ENCODE peak calls at places on chromosomes 16 and 17, in nine cellular contexts. One of them, this sample, is unnamed.

GRCh38 chr16:84144301-84144858 is 597 bp downstream of the HSDL1 start:
- DNase-seq in GM06990: peak; percentile 50
- DNase-seq in colonic mucosa: peak; percentile 45
- DNase-seq in keratinocyte: no peak
- DNase-seq in A549: peak; percentile 31
- DNase-seq in fibroblast of villous mesenchyme: peak; percentile 17
- DNase-seq in heart left ventricle: peak; percentile 26
- DNase-seq in PC-9: no peak
- DNase-seq in lung: peak; percentile 35
- DNase-seq in this sample: peak; percentile 62

GRCh38 chr17:12756786-12757185 is 32.5 kb upstream of the ARHGAP44 start:
- DNase-seq in GM06990: no peak
- DNase-seq in colonic mucosa: no peak
- DNase-seq in keratinocyte: no peak
- DNase-seq in A549: no peak
- DNase-seq in fibroblast of villous mesenchyme: peak; percentile 77
- DNase-seq in heart left ventricle: no peak
- DNase-seq in PC-9: no peak
- DNase-seq in lung: no peak
- DNase-seq in this sample: no peak

GRCh38 chr17:61403846-61404701 is 4.4 kb downstream of the TBX2 start:
- DNase-seq in GM06990: no peak
- DNase-seq in colonic mucosa: no peak
- DNase-seq in keratinocyte: no peak
- DNase-seq in A549: no peak
- DNase-seq in fibroblast of villous mesenchyme: peak; percentile 64
- DNase-seq in heart left ventricle: no peak
- DNase-seq in PC-9: no peak
- DNase-seq in lung: no peak
- DNase-seq in this sample: peak; percentile 24

GRCh38 chr16:70778901-70779309 is 22.1 kb downstream of the VAC14 start:
- DNase-seq in GM06990: no peak
- DNase-seq in colonic mucosa: peak; percentile 48
- DNase-seq in keratinocyte: peak; percentile 73
- DNase-seq in A549: peak; percentile 88
- DNase-seq in fibroblast of villous mesenchyme: peak; percentile 93
- DNase-seq in heart left ventricle: peak; percentile 57
- DNase-seq in PC-9: peak; percentile 45
- DNase-seq in lung: peak; percentile 40
- DNase-seq in this sample: peak; percentile 43

GRCh38 chr17:385195-385835 is 32.7 kb upstream of the RPH3AL start:
- DNase-seq in GM06990: no peak
- DNase-seq in colonic mucosa: peak; percentile 30
- DNase-seq in keratinocyte: no peak
- DNase-seq in A549: peak; percentile 53
- DNase-seq in fibroblast of villous mesenchyme: no peak
- DNase-seq in heart left ventricle: peak; percentile 75
- DNase-seq in PC-9: no peak
- DNase-seq in lung: peak; percentile 60
- DNase-seq in this sample: peak; percentile 66

GRCh38 chr16:549544-550263 is 10.5 kb upstream of the PRR35 start:
- DNase-seq in GM06990: no peak
- DNase-seq in colonic mucosa: no peak
- DNase-seq in keratinocyte: no peak
- DNase-seq in A549: no peak
- DNase-seq in fibroblast of villous mesenchyme: no peak
- DNase-seq in heart left ventricle: no peak
- DNase-seq in PC-9: no peak
- DNase-seq in lung: no peak
- DNase-seq in this sample: no peak

GRCh38 chr17:38914741-38915638 is 10.4 kb upstream of the LASP1NB start:
- DNase-seq in GM06990: no peak
- DNase-seq in colonic mucosa: peak; percentile 73
- DNase-seq in keratinocyte: no peak
- DNase-seq in A549: no peak
- DNase-seq in fibroblast of villous mesenchyme: no peak
- DNase-seq in heart left ventricle: no peak
- DNase-seq in PC-9: no peak
- DNase-seq in lung: no peak
- DNase-seq in this sample: peak; percentile 45

GRCh38 chr17:7862692-7863437 is 5.1 kb downstream of the CYB5D1 start:
- DNase-seq in GM06990: no peak
- DNase-seq in colonic mucosa: peak; percentile 69
- DNase-seq in keratinocyte: no peak
- DNase-seq in A549: peak; percentile 65
- DNase-seq in fibroblast of villous mesenchyme: peak; percentile 58
- DNase-seq in heart left ventricle: peak; percentile 49
- DNase-seq in PC-9: no peak
- DNase-seq in lung: no peak
- DNase-seq in this sample: no peak

GRCh38 chr17:7842950-7843535 is 9.0 kb downstream of the KDM6B start:
- DNase-seq in GM06990: no peak
- DNase-seq in colonic mucosa: peak; percentile 76
- DNase-seq in keratinocyte: peak; percentile 79
- DNase-seq in A549: peak; percentile 52
- DNase-seq in fibroblast of villous mesenchyme: peak; percentile 94
- DNase-seq in heart left ventricle: peak; percentile 86
- DNase-seq in PC-9: peak; percentile 68
- DNase-seq in lung: peak; percentile 87
- DNase-seq in this sample: peak; percentile 68

DNA sequence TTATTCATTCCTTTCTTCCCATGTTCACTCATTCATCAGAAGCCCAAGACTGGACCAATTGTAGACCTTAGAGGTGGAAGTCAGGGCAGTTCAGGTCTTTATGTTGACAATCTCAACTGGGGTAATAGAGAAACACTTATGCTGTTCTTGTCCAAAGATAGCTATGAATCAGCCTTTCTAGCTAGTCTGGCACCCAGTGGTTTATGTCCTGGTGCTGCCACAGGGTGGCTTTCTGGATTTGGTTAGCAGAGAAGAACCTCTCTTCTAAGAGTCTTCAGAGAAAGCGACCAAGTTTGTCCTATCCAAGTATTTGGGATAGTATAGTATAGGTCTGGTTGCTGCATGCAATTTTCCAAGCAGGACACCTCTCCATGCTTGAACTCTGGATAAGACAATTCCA is 83.3 kb downstream of the NOG start:
- DNase-seq in GM06990: no peak
- DNase-seq in colonic mucosa: no peak
- DNase-seq in keratinocyte: no peak
- DNase-seq in A549: no peak
- DNase-seq in fibroblast of villous mesenchyme: no peak
- DNase-seq in heart left ventricle: no peak
- DNase-seq in PC-9: no peak
- DNase-seq in lung: no peak
- DNase-seq in this sample: no peak
- TF ChIP-seq CTCF in GM06990: no peak
- TF ChIP-seq CTCF in colonic mucosa: no peak
- TF ChIP-seq CTCF in keratinocyte: peak; percentile 12
- TF ChIP-seq CTCF in A549: peak; percentile 7
- TF ChIP-seq CTCF in fibroblast of villous mesenchyme: no peak
- TF ChIP-seq CTCF in heart left ventricle: no peak
- TF ChIP-seq CTCF in PC-9: peak; percentile 34
- TF ChIP-seq CTCF in lung: no peak
- TF ChIP-seq CTCF in this sample: no peak

GRCh38 chr17:42380935-42381334 is 7.3 kb downstream of the STAT3 start:
- DNase-seq in GM06990: no peak
- DNase-seq in colonic mucosa: no peak
- DNase-seq in keratinocyte: no peak
- DNase-seq in A549: no peak
- DNase-seq in fibroblast of villous mesenchyme: no peak
- DNase-seq in heart left ventricle: no peak
- DNase-seq in PC-9: no peak
- DNase-seq in lung: no peak
- DNase-seq in this sample: no peak

GRCh38 chr17:42373896-42374295 is 14.3 kb downstream of the STAT3 start:
- DNase-seq in GM06990: no peak
- DNase-seq in colonic mucosa: no peak
- DNase-seq in keratinocyte: no peak
- DNase-seq in A549: no peak
- DNase-seq in fibroblast of villous mesenchyme: no peak
- DNase-seq in heart left ventricle: no peak
- DNase-seq in PC-9: no peak
- DNase-seq in lung: no peak
- DNase-seq in this sample: no peak

GRCh38 chr17:42381898-42382297 is 6.3 kb downstream of the STAT3 start:
- DNase-seq in GM06990: no peak
- DNase-seq in colonic mucosa: no peak
- DNase-seq in keratinocyte: no peak
- DNase-seq in A549: no peak
- DNase-seq in fibroblast of villous mesenchyme: no peak
- DNase-seq in heart left ventricle: no peak
- DNase-seq in PC-9: no peak
- DNase-seq in lung: no peak
- DNase-seq in this sample: no peak

DNA sequence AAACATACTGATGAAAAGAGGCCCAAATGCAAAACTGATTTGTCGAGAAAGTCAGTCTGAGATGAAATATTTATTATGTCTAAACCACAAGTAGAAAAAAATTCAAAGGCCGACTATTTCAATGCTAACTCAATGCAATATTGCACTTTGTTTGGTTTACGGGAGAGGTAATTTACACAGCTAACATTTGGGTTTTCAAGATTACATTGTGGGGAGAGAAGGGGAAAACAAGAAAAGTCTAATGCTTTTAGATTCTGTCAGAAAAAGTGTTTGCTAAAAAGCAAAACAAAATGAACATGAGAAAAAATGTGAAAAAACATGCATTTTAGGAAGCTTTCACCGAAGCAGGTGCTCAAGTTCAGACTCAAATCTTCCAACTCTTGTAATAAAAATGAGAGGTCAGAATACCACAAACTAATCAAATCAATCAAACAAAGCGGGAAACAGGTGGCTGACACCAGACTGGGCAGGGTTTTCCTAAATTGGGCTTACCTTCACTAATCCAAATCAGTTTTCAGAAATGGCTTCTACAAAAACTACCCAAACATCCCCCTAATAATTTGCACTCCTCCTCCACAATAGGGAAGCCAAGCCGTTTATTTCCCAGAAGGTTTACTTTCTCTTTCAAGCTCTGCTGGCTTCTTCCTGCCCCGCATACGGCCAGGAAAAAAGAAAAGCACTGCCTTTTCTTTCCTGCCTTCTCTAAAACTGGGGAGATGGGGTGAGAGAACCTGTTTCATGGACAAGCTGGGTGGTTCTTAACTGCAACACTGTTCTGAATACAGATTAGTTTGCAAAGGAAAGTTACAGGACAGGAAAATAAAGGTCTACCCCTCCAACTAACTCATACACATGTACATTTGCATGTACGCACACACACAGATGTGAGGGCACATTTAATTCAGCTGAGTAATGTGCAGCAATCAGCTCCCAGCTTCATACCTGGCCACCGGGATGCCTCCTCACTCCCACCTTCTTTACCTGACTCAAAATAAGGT is 9.3 kb downstream of the STAT3 start:
- DNase-seq in GM06990: peak; percentile 30
- DNase-seq in colonic mucosa: no peak
- DNase-seq in keratinocyte: no peak
- DNase-seq in A549: no peak
- DNase-seq in fibroblast of villous mesenchyme: peak; percentile 68
- DNase-seq in heart left ventricle: no peak
- DNase-seq in PC-9: no peak
- DNase-seq in lung: no peak
- DNase-seq in this sample: peak; percentile 38
- H3K4me3 ChIP-seq in GM06990: peak overlapping the region; percentile 47
- H3K4me3 ChIP-seq in colonic mucosa: peak overlapping the region; percentile 10
- H3K4me3 ChIP-seq in keratinocyte: peak overlapping the region; percentile 58
- H3K4me3 ChIP-seq in A549: peak overlapping the region; percentile 24
- H3K4me3 ChIP-seq in fibroblast of villous mesenchyme: peak overlapping the region; percentile 44
- H3K4me3 ChIP-seq in heart left ventricle: peak overlapping the region; percentile 38
- H3K4me3 ChIP-seq in PC-9: no peak overlapping the region
- H3K4me3 ChIP-seq in lung: no peak overlapping the region
- H3K4me3 ChIP-seq in this sample: no peak overlapping the region

DNA sequence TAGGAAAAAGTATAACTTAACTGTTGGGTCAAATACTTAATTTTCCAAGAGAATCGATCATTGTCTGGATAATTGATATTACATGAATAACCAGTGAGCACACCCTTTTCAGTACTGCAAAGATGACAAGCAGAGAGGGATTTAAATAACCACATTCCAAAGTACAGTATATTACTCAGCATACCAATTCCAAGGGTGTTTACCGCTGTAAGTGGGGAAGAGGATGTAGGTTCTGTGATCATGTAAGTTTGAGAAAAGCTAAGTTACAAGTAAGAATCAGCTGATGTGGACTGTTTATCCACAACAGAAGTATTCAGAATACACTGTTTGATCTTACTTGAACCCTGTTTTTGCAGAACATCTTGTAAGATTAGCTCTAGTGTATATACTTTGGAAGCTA is 6.1 kb downstream of the GDE1 start:
- DNase-seq in GM06990: no peak
- DNase-seq in colonic mucosa: no peak
- DNase-seq in keratinocyte: no peak
- DNase-seq in A549: no peak
- DNase-seq in fibroblast of villous mesenchyme: peak; percentile 27
- DNase-seq in heart left ventricle: no peak
- DNase-seq in PC-9: no peak
- DNase-seq in lung: no peak
- DNase-seq in this sample: no peak
- TF ChIP-seq CTCF in GM06990: no peak
- TF ChIP-seq CTCF in colonic mucosa: no peak
- TF ChIP-seq CTCF in keratinocyte: no peak
- TF ChIP-seq CTCF in A549: no peak
- TF ChIP-seq CTCF in fibroblast of villous mesenchyme: no peak
- TF ChIP-seq CTCF in heart left ventricle: no peak
- TF ChIP-seq CTCF in PC-9: no peak
- TF ChIP-seq CTCF in lung: no peak
- TF ChIP-seq CTCF in this sample: no peak

GRCh38 chr16:82037666-82038065 is 2.6 kb downstream of the HSD17B2 start:
- DNase-seq in GM06990: no peak
- DNase-seq in colonic mucosa: no peak
- DNase-seq in keratinocyte: no peak
- DNase-seq in A549: no peak
- DNase-seq in fibroblast of villous mesenchyme: peak; percentile 95
- DNase-seq in heart left ventricle: no peak
- DNase-seq in PC-9: no peak
- DNase-seq in lung: no peak
- DNase-seq in this sample: no peak

GRCh38 chr16:82033683-82034300 is 1.3 kb upstream of the HSD17B2 start:
- DNase-seq in GM06990: no peak
- DNase-seq in colonic mucosa: no peak
- DNase-seq in keratinocyte: no peak
- DNase-seq in A549: no peak
- DNase-seq in fibroblast of villous mesenchyme: no peak
- DNase-seq in heart left ventricle: no peak
- DNase-seq in PC-9: no peak
- DNase-seq in lung: no peak
- DNase-seq in this sample: peak; percentile 72

GRCh38 chr16:82037251-82037650 is 2.2 kb downstream of the HSD17B2 start:
- DNase-seq in GM06990: no peak
- DNase-seq in colonic mucosa: no peak
- DNase-seq in keratinocyte: no peak
- DNase-seq in A549: no peak
- DNase-seq in fibroblast of villous mesenchyme: peak; percentile 69
- DNase-seq in heart left ventricle: no peak
- DNase-seq in PC-9: no peak
- DNase-seq in lung: no peak
- DNase-seq in this sample: no peak

GRCh38 chr16:82033006-82033405 is 2.0 kb upstream of the HSD17B2 start:
- DNase-seq in GM06990: no peak
- DNase-seq in colonic mucosa: peak; percentile 70
- DNase-seq in keratinocyte: no peak
- DNase-seq in A549: no peak
- DNase-seq in fibroblast of villous mesenchyme: no peak
- DNase-seq in heart left ventricle: no peak
- DNase-seq in PC-9: no peak
- DNase-seq in lung: peak; percentile 36
- DNase-seq in this sample: peak; percentile 54

GRCh38 chr16:82034981-82035612 is at the start of gene HSD17B2:
- DNase-seq in GM06990: no peak
- DNase-seq in colonic mucosa: peak; percentile 74
- DNase-seq in keratinocyte: no peak
- DNase-seq in A549: peak; percentile 21
- DNase-seq in fibroblast of villous mesenchyme: peak; percentile 79
- DNase-seq in heart left ventricle: no peak
- DNase-seq in PC-9: no peak
- DNase-seq in lung: no peak
- DNase-seq in this sample: peak; percentile 69
- H3K4me3 ChIP-seq in GM06990: no peak within 1 kb of the TSS
- H3K4me3 ChIP-seq in colonic mucosa: peak within 1 kb of the TSS; percentile 24
- H3K4me3 ChIP-seq in keratinocyte: peak within 1 kb of the TSS; percentile 17
- H3K4me3 ChIP-seq in A549: peak within 1 kb of the TSS; percentile 9
- H3K4me3 ChIP-seq in fibroblast of villous mesenchyme: peak within 1 kb of the TSS; percentile 76
- H3K4me3 ChIP-seq in heart left ventricle: no peak within 1 kb of the TSS
- H3K4me3 ChIP-seq in PC-9: no peak within 1 kb of the TSS
- H3K4me3 ChIP-seq in lung: no peak within 1 kb of the TSS
- H3K4me3 ChIP-seq in this sample: peak within 1 kb of the TSS; percentile 18

This sample was measured in mucosa of descending colon.